ENCODE peak calls at places on chromosomes 16 and 17, in four cellular contexts. C is gastrocnemius medialis, E is esophagus squamous epithelium, S is lung. F is an unnamed sample. For H3K4me1, the result is how much of the 10 kb centered on the place peaks cover.

GRCh38 chr17:13575922-13576419 is 25.8 kb downstream of the HS3ST3A1 start:
- DNase-seq in C (no peak), E (no peak), S (no peak), F (no peak)

GRCh38 chr17:46770818-46771600 is 47.5 kb downstream of the WNT3 start:
- DNase-seq in C (no peak), E (no peak), S (no peak), F (no peak)

GRCh38 chr17:39753514-39754160 is 15.9 kb downstream of the GRB7 start:
- DNase-seq in C (no peak), E (no peak), S (peak), F (peak)

GRCh38 chr17:55398689-55399088 is 22.9 kb downstream of the MMD start:
- DNase-seq in C (no peak), E (no peak), S (no peak), F (no peak)

GRCh38 chr16:23424292-23424958 is 28.6 kb downstream of the COG7 start:
- DNase-seq in C (no peak), E (no peak), S (peak), F (no peak)

GRCh38 chr16:10964891-10965326 is 20.5 kb downstream of the CLEC16A start:
- DNase-seq in C (no peak), E (no peak), S (no peak), F (no peak)

GRCh38 chr17:46159686-46160085 is 33.5 kb downstream of the KANSL1 start:
- DNase-seq in C (no peak), E (no peak), S (no peak), F (no peak)

GRCh38 chr16:68696514-68696913 is 40.6 kb upstream of the CDH1 start:
- DNase-seq in C (no peak), E (no peak), S (no peak), F (no peak)

GRCh38 chr16:9800180-9800738 is 382.0 kb downstream of the GRIN2A start:
- DNase-seq in C (no peak), E (no peak), S (no peak), F (no peak)

GRCh38 chr17:40477796-40478195 is 23.6 kb downstream of the TNS4 start:
- DNase-seq in C (no peak), E (no peak), S (no peak), F (no peak)

GRCh38 chr17:4815043-4815675 is 8.2 kb downstream of the PLD2 start:
- DNase-seq in C (no peak), E (no peak), S (no peak), F (no peak)

GRCh38 chr16:918068-918467 is 52.7 kb downstream of the LMF1 start:
- DNase-seq in C (no peak), E (no peak), S (no peak), F (no peak)

GRCh38 chr17:71068351-71068750 is 899.0 kb downstream of the KCNJ2 start:
- DNase-seq in C (no peak), E (no peak), S (no peak), F (no peak)

GRCh38 chr17:66829386-66829864 is 5.5 kb upstream of the CACNG5 start:
- DNase-seq in C (no peak), E (no peak), S (peak), F (peak)

GRCh38 chr17:73643012-73643845 is 1.0 kb downstream of the SDK2 start:
- DNase-seq in C (no peak), E (no peak), S (no peak), F (no peak)

GRCh38 chr17:15184872-15185624 is 80.1 kb downstream of the PMP22 start:
- DNase-seq in C (no peak), E (no peak), S (no peak), F (no peak)

GRCh38 chr16:10405386-10405939 is 19.6 kb downstream of the ATF7IP2 start:
- DNase-seq in C (no peak), E (no peak), S (no peak), F (no peak)

GRCh38 chr17:65857713-65858112 is 296.3 kb upstream of the AXIN2 start:
- DNase-seq in C (no peak), E (no peak), S (no peak), F (no peak)

GRCh38 chr17:50110591-50111349 is 15.6 kb downstream of the PDK2 start:
- DNase-seq in C (peak), E (no peak), S (no peak), F (peak)

GRCh38 chr16:57765160-57765728 is 29.7 kb downstream of the KATNB1 start:
- DNase-seq in C (no peak), E (no peak), S (no peak), F (no peak)

GRCh38 chr17:78411241-78411855 is 32.9 kb downstream of the PGS1 start:
- DNase-seq in C (peak), E (no peak), S (no peak), F (no peak)

GRCh38 chr17:75904749-75905521 is at the start of gene MRPL38:
- DNase-seq in C (peak), E (peak), S (peak), F (peak)

GRCh38 chr17:82985973-82986372 is 93.4 kb upstream of the METRNL start:
- DNase-seq in C (no peak), E (no peak), S (peak), F (no peak)

GRCh38 chr17:8965394-8966168 is at the start of gene PIK3R5:
- DNase-seq in C (peak), E (no peak), S (peak), F (peak)

GRCh38 chr16:30758988-30759461 is 2.8 kb downstream of the CFAP119 start:
- DNase-seq in C (peak), E (no peak), S (no peak), F (no peak)

GRCh38 chr17:81322271-81323082 is 27.4 kb upstream of the SLC38A10 start:
- DNase-seq in C (no peak), E (no peak), S (no peak), F (no peak)

GRCh38 chr17:4247981-4248388 is 15.8 kb downstream of the ANKFY1 start:
- DNase-seq in C (no peak), E (no peak), S (no peak), F (no peak)

GRCh38 chr16:55469821-55470532 is 9.0 kb upstream of the MMP2 start:
- DNase-seq in C (no peak), E (no peak), S (no peak), F (peak)

GRCh38 chr17:62592305-62593099 is 35.0 kb upstream of the MRC2 start:
- DNase-seq in C (no peak), E (no peak), S (no peak), F (no peak)

GRCh38 chr16:74225278-74225677 is 71.3 kb upstream of the PSMD7 start:
- DNase-seq in C (no peak), E (no peak), S (no peak), F (no peak)

GRCh38 chr17:15440347-15440746 is 27.1 kb downstream of the CDRT4 start:
- DNase-seq in C (no peak), E (no peak), S (no peak), F (peak)

GRCh38 chr17:80082403-80083135 is 18.8 kb upstream of the GAA start:
- DNase-seq in C (peak), E (no peak), S (peak), F (peak)

GRCh38 chr17:74430706-74431567 is 951 bp upstream of the GPRC5C start:
- DNase-seq in C (peak), E (no peak), S (peak), F (peak)

GRCh38 chr16:50326835-50327465 is 41.8 kb downstream of the BRD7 start:
- DNase-seq in C (no peak), E (no peak), S (no peak), F (no peak)

GRCh38 chr16:14307623-14308356 is 236.7 kb downstream of the MRTFB start:
- DNase-seq in C (peak), E (no peak), S (no peak), F (peak)

GRCh38 chr16:49181812-49182211 is 99.8 kb downstream of the CBLN1 start:
- DNase-seq in C (no peak), E (no peak), S (no peak), F (no peak)

GRCh38 chr17:30318190-30318589 is 15.7 kb downstream of the TMIGD1 start:
- DNase-seq in C (no peak), E (no peak), S (no peak), F (no peak)

GRCh38 chr17:80224098-80224497 is 3.9 kb downstream of the SLC26A11 start:
- DNase-seq in C (no peak), E (no peak), S (no peak), F (no peak)

GRCh38 chr16:70704586-70704985 is 18.7 kb upstream of the MTSS2 start:
- DNase-seq in C (no peak), E (no peak), S (no peak), F (peak)
- H3K27ac ChIP-seq in C (peak), E (peak), S (no peak), F (peak)

DNA sequence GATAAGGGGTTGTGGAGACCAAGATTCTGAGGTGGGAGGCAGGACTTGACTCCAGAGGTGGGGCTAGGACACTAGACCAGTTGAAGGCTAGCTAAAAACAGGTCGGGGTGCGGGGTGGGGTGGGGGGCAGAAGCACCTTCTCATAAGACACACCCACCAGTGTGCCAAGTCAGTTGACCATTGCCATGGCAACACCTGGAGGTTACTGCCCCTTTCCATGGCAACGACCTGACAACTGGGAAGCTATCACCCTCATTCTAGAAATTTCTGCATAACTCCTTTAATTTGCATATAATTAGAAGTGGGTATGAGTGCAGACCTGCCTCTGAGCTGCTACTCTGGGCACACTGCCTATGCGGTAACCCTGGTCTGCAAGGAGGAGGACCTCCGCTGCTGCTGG is 53.9 kb upstream of the ALOX12 start:
- DNase-seq in C (no peak), E (no peak), S (no peak), F (no peak)
- H3K4me1 ChIP-seq in C (under half), E (under half), S (under half), F (under half)

GRCh38 chr16:28140788-28141618 is 70.8 kb downstream of the XPO6 start:
- DNase-seq in C (peak), E (no peak), S (peak), F (no peak)
- TF ChIP-seq CTCF in C (no peak), E (no peak), S (no peak), F (no peak)

GRCh38 chr16:88595921-88596320 is 25.7 kb downstream of the ZC3H18 start:
- DNase-seq in C (no peak), E (no peak), S (no peak), F (no peak)
- H3K27ac ChIP-seq in C (no peak), E (no peak), S (no peak), F (no peak)

DNA sequence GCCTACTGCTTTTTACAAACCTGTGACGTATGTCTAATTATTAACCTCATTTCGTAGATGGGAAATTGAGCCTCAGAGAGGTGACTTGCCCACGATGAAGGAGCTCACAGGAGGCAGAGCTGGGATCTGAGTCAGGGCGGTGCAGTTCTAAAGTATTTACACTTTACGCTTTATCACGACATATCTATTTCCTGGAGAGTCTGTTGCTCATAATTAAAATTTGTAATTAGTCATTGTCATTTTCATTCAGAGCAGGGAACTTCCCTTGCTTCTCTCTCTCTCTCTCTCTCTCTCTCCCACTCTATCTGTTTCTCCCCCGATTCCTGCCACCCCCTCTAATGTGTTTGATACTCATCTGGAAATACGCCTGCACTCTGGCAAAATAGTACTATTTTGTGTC is 5.9 kb downstream of the SLC5A11 start:
- DNase-seq in C (no peak), E (no peak), S (no peak), F (no peak)
- H3K4me1 ChIP-seq in C (under half), E (under half), S (under half), F (under half)